ENCODE peak calls at places on chromosomes 7 and 10, in four cellular contexts. P, F, C and Z are unnamed samples.

GRCh38 chr7:149027560-149028345 is 552 bp downstream of the PDIA4 start:
- DNase-seq in F (no peak), P (peak; percentile 35), C (no peak), Z (no peak)

GRCh38 chr7:33868151-33868550 is 37.2 kb upstream of the BMPER start:
- DNase-seq in F (no peak), C (no peak), P (no peak), Z (no peak)

GRCh38 chr10:99631496-99631895 is 11.3 kb upstream of the SLC25A28 start:
- DNase-seq in F (no peak), C (no peak), P (no peak), Z (no peak)

GRCh38 chr7:157690058-157690832 is 353.4 kb downstream of the DNAJB6 start:
- DNase-seq in P (no peak), C (peak; percentile 60), F (no peak), Z (no peak)

GRCh38 chr10:30493609-30494530 is 59.9 kb downstream of the MAP3K8 start:
- DNase-seq in P (no peak), F (no peak), C (no peak), Z (no peak)

GRCh38 chr7:73622909-73623797 is 1.2 kb downstream of the MLXIPL start:
- DNase-seq in F (no peak), P (peak; percentile 57), C (peak; percentile 95), Z (no peak)

GRCh38 chr7:151366872-151367207 is 25.2 kb downstream of the NUB1 start:
- DNase-seq in P (no peak), C (no peak), F (peak; percentile 34), Z (peak; percentile 14)

GRCh38 chr10:72234560-72235095 is 18.6 kb upstream of the ASCC1 start:
- DNase-seq in P (no peak), C (no peak), F (no peak), Z (no peak)

GRCh38 chr10:90751107-90751997 is 106.5 kb downstream of the HTR7 start:
- DNase-seq in F (no peak), C (peak; percentile 71), P (peak; percentile 58), Z (no peak)

GRCh38 chr7:139354729-139355128 is 5.0 kb upstream of the LUC7L2 start:
- DNase-seq in P (no peak), C (no peak), F (no peak), Z (no peak)

GRCh38 chr10:80502621-80503583 is 34.8 kb upstream of the SH2D4B start:
- DNase-seq in F (no peak), P (no peak), C (no peak), Z (no peak)

DNA sequence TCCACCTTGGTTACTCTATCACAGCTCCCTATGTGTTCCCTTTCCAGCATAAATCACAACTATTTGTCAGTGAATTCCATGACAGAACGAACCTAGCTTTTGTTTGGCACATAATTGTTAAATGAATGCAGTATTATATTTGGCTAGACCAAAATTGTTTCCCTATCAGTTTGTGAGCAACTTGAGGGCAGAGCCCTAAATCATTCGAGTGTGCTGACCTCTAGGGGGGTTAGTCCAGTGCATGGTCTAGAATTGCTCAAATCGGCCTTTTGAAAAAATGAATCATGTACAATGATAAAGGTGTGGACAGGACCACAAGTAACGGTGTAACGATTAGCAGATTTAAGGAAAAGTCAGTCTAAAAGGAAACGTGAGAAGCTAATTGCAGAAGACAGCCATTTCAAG is 475 bp upstream of the NRBF2 start:
- DNase-seq in P (no peak), C (no peak), F (no peak), Z (no peak)
- TF ChIP-seq CTCF in P (no peak), C (no peak), F (no peak), Z (no peak)

DNA sequence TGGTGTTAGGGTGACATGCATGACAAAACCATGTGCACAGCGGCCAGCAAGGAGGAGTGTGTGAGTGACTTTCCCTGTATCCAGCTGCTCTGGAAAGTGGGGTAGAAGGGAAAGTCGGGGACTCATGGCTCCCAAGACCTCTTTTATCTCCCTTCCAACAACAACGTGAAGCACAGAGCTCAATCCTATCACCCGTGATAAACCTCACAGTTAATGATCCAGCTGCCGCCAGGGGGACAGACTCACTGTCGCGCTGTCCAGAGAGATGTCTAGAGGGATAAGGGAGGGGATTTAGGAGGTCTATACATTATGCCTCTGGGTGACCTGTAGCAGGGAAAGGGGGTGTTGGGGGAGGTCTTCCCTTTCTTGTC is 83.9 kb upstream of the SMNDC1 start:
- DNase-seq in F (no peak), P (no peak), C (no peak), Z (no peak)
- TF ChIP-seq CTCF in F (no peak), P (peak; percentile 14), C (peak; percentile 32), Z (no peak)

GRCh38 chr10:25455980-25456567 is 281.3 kb downstream of the GPR158 start:
- DNase-seq in P (no peak), C (no peak), F (no peak), Z (no peak)
- TF ChIP-seq CTCF in P (peak; percentile 10), C (peak; percentile 30), F (no peak), Z (no peak)

DNA sequence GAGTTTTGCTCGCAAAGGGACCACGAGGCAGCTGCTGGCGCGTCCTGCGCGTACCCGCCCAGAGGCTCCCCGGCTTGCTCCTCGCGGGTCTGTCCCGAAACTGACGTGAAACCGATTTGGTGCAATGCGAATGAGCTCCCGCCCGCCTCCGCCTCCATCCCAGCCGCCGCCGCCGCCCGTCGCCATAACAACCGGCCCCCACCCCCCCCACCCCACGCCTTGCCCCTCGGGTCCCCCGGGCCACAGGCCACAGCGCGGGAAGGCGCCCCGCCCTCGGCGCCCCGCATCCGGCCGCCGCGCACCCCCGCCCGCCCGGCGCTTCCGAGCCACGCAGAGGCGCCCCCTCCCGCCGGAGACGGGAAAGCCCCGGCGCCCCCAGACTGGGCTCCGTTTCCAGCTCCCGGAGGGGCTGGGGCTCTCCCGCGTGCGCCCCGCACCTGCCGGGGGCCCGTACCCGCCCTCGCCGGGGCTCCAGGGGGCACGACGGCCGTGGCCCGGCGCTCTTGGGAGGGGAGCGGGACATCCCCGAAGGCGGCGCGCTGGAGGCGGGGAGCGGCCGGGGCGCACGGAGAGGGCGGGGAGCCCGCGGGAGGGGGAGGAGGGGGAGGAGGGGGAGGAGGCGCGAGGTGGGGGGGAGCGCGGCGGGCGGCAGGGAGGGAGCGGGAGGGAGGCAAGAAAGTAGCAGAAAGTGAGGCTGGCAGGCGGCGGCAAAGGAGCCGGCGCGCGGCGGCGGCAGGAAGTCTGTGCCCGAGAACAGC is at the start of gene CAMK1D:
- DNase-seq in F (peak; percentile 21), P (peak; percentile 80), C (peak; percentile 85), Z (peak; percentile 46)
- TF ChIP-seq CTCF in F (peak; percentile 19), P (peak; percentile 40), C (peak; percentile 46), Z (no peak)

GRCh38 chr7:90889210-90889609 is 293.1 kb downstream of the CDK14 start:
- DNase-seq in P (no peak), F (no peak), C (no peak), Z (no peak)
- TF ChIP-seq CTCF in P (no peak), F (no peak), C (no peak), Z (no peak)

DNA sequence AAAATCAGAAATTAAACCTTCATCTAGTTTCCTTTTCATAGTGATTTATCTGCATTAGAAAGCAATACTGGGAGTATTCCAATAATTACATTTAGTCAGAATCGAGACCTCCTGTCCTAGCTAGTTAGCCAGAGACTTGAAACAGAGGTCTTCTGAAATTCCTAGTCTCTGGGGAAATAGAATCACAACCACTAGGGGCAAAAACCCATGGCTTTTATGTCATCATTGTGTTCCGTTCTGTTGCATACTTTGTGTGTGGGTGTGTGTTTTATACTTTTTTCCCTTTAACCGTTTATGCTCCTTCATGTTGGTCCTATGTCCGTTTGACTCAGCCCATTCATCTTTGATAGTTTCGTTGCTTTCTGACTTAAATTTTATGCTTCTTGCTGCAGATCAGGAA is 79.8 kb downstream of the RALA start:
- DNase-seq in F (no peak), C (no peak), P (no peak), Z (no peak)
- TF ChIP-seq CTCF in F (peak; percentile 30), C (peak; percentile 48), P (no peak), Z (no peak)

GRCh38 chr10:9850415-9850814 is 1167.3 kb upstream of the CELF2 start:
- DNase-seq in P (no peak), C (no peak), F (no peak), Z (no peak)

GRCh38 chr10:9848981-9849380 is 1168.7 kb upstream of the CELF2 start:
- DNase-seq in P (no peak), F (no peak), C (no peak), Z (no peak)

GRCh38 chr10:9851808-9852207 is 1165.9 kb upstream of the CELF2 start:
- DNase-seq in C (no peak), P (no peak), F (no peak), Z (no peak)

GRCh38 chr10:9848278-9848677 is 1169.4 kb upstream of the CELF2 start:
- DNase-seq in C (no peak), P (no peak), F (no peak), Z (no peak)

DNA sequence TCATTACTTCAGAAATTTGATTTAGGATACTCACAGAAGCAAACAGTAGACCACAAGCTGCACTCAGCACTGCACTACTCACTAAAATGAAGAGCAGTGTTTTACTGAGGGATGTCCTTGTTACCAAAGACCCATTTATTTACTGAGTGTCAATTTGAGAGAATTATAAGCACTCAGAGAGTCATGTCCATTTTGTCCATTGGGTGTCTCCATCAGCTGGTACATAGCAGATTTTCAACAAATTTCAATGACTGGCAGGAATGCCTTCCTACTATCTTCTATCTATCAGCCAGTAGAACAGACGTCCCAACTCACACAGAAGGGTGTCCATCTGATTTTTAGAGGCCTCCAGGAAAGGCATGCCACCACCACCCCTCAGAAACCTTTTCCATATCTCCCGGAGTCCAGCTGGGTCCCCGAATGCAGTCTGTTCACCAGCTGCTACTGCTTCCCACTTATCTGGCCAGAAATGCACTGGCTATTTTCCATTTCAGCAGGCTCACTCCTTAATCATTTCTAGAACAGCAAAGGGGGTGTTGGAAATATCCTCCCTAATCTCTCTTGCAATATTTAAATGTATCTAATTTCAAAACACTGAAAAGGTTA is 1164.2 kb upstream of the CELF2 start:
- DNase-seq in F (no peak), P (no peak), C (no peak), Z (no peak)
- TF ChIP-seq CTCF in F (no peak), P (no peak), C (no peak), Z (no peak)

DNA sequence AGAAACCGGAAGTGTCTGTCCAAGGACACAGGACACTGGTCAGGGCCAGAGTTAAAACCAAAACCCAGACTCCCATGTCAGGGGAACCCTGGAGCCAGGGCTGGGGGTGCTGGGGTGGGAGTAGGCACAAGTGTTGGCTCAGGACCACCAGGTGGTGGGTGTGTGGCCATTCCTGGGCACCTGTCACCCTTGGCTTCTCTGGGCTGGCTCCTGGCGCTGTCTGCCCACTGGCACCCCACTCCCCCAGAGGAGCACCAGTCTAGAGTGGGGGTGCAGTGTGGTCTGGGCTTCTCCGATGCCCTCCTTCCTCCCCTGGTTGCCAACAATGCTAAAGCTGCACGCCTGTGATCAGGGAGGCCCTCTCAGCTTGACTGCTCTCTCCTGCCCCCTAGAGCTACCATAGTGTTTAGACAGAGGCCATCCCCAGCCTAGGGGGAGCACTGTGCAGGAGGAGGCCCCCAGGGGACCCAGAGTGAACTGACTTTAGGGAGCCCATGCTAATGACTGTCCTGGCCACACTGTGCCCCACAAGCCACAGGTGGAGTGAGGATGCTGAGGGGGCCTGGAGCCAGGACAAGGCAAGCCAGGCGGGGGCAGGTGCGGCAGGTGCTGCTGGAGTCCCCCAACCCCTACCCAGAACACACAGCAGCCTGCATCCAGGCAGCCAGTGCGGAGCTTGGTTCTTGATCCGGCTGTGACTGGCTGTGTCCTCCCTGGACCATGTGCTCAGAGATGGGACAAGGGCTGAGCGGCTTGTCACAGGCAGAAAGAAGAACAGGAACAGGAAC is 11.0 kb downstream of the RASGEF1A start:
- DNase-seq in F (no peak), C (peak; percentile 75), P (peak; percentile 41), Z (no peak)
- TF ChIP-seq CTCF in F (peak; percentile 56), C (peak; percentile 81), P (peak; percentile 22), Z (peak; percentile 45)

GRCh38 chr10:97311106-97311615 is 7.9 kb upstream of the FRAT1 start:
- DNase-seq in C (no peak), F (no peak), P (no peak), Z (no peak)
- TF ChIP-seq CTCF in C (no peak), F (no peak), P (no peak), Z (no peak)